ENCODE peak calls at places on chromosomes 1 and 21, in ten cellular contexts. C is colonic mucosa; Z is naive thymus-derived CD8-positive, alpha-beta T cell; F is T-helper 2 cell; Y is RWPE1; L is left cardiac atrium; H is AML-193; S is posterior cingulate gyrus; G is globus pallidus; X is ureter. K is an unnamed sample.
A peak's percentile ranks its signal among the peaks of the same experiment; 100 is the strongest.

GRCh38 chr21:31273278-31273677 is 70.8 kb downstream of the TIAM1 start:
- DNase-seq in C (no peak), Z (no peak), F (no peak), Y (no peak), L (no peak), H (no peak), S (no peak), G (no peak), X (no peak), K (no peak)

GRCh38 chr1:84462118-84462517 is 16.9 kb upstream of the RPF1 start:
- DNase-seq in C (no peak), Z (no peak), F (no peak), Y (no peak), L (no peak), H (no peak), S (no peak), G (no peak), X (no peak), K (no peak)

GRCh38 chr21:43676391-43676790 is 17.0 kb downstream of the RRP1B start:
- DNase-seq in C (no peak), Z (no peak), F (no peak), Y (no peak), L (no peak), H (no peak), S (no peak), G (no peak), X (no peak), K (no peak)

GRCh38 chr1:183230403-183230802 is 44.3 kb downstream of the LAMC2 start:
- DNase-seq in C (no peak), Z (no peak), F (no peak), Y (peak; percentile 30), L (no peak), H (no peak), S (no peak), G (no peak), X (no peak), K (no peak)

GRCh38 chr21:16047857-16048256 is 318.1 kb downstream of the USP25 start:
- DNase-seq in C (no peak), Z (no peak), F (no peak), Y (no peak), L (no peak), H (no peak), S (no peak), G (no peak), X (no peak), K (no peak)

GRCh38 chr1:96979287-96979686 is 257.7 kb downstream of the PTBP2 start:
- DNase-seq in C (no peak), Z (no peak), F (no peak), Y (no peak), L (no peak), H (no peak), S (no peak), G (no peak), X (no peak), K (no peak)

GRCh38 chr1:173269490-173270230 is 62.5 kb upstream of the TNFSF4 start:
- DNase-seq in C (no peak), Z (no peak), F (no peak), Y (peak; percentile 75), L (no peak), H (no peak), S (no peak), G (no peak), X (no peak), K (no peak)

GRCh38 chr1:242019018-242019417 is 20.1 kb upstream of the MAP1LC3C start:
- DNase-seq in C (no peak), Z (no peak), F (no peak), Y (no peak), L (no peak), H (no peak), S (no peak), G (no peak), X (no peak), K (no peak)